ENCODE peak calls at places on chromosome 11, in nine cellular contexts. D is fibroblast of lung, G is OCI-LY7, O is kidney, T is fibroblast of the aortic adventitia, C is breast epithelium, B is GM12878, F is body of pancreas, V is adrenal gland. Y is an unnamed sample.

GRCh38 chr11:107563702-107564101 is 1.8 kb downstream of the ALKBH8 start:
- DNase-seq in V (peak), C (no peak), D (peak), G (peak), T (peak), F (peak), B (no peak), O (no peak), Y (peak)

GRCh38 chr11:44573333-44573732 is 7.9 kb downstream of the CD82 start:
- DNase-seq in T (no peak), G (no peak), V (no peak), D (no peak), C (no peak), B (no peak), O (no peak), F (no peak), Y (no peak)

GRCh38 chr11:134032031-134032430 is 36.8 kb upstream of the JAM3 start:
- DNase-seq in B (no peak), V (no peak), G (no peak), D (no peak), C (no peak), T (no peak), O (no peak), F (no peak), Y (no peak)

GRCh38 chr11:70466596-70466995 is 68.3 kb downstream of the CTTN start:
- DNase-seq in T (no peak), C (no peak), V (no peak), B (no peak), F (no peak), G (no peak), D (no peak), O (peak), Y (no peak)

GRCh38 chr11:46410021-46410420 is 18.4 kb upstream of the CHRM4 start:
- DNase-seq in B (no peak), C (no peak), D (peak), F (no peak), T (no peak), O (no peak), V (no peak), G (no peak), Y (no peak)

GRCh38 chr11:10407055-10407454 is 48.0 kb upstream of the AMPD3 start:
- DNase-seq in T (peak), D (no peak), G (no peak), V (no peak), C (no peak), B (no peak), O (no peak), F (no peak), Y (peak)

GRCh38 chr11:125110996-125111340 is 458 bp downstream of the TMEM218 start:
- DNase-seq in V (no peak), C (no peak), F (peak), D (no peak), B (no peak), G (peak), T (no peak), O (no peak), Y (peak)

GRCh38 chr11:116576523-116576922 is 196.3 kb downstream of the BUD13 start:
- DNase-seq in D (no peak), B (no peak), F (no peak), V (no peak), G (no peak), T (no peak), O (peak), C (no peak), Y (peak)

GRCh38 chr11:114090225-114090624 is 30.7 kb downstream of the ZBTB16 start:
- DNase-seq in O (no peak), C (no peak), F (no peak), T (no peak), V (no peak), D (no peak), B (no peak), G (no peak), Y (no peak)

DNA sequence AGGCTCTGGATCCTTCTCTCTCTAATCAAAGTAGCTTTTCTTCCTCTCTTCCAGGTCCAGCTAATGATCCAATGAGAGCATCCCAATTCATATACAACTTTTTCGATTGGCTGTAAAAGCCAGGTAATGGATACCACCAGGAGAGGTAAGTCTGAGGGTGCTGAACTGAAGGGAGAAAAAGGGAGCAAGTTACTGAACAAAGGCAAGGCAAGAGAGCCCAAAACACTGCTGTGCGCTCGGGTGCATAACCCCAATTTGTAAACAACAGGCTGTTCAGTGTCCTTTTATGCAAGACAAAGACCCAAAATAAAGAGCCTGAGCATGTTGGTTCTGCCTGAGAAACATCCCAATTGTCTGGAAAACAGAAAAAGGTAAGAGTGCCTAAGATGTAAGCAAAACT is 260.1 kb downstream of the DCDC1 start:
- DNase-seq in O (no peak), B (no peak), G (no peak), C (no peak), D (no peak), T (no peak), V (no peak), F (no peak), Y (no peak)
- H3K4me3 ChIP-seq in O (no peak), B (no peak), G (no peak), C (no peak), D (no peak), T (no peak), V (no peak), F (no peak), Y (no peak)

DNA sequence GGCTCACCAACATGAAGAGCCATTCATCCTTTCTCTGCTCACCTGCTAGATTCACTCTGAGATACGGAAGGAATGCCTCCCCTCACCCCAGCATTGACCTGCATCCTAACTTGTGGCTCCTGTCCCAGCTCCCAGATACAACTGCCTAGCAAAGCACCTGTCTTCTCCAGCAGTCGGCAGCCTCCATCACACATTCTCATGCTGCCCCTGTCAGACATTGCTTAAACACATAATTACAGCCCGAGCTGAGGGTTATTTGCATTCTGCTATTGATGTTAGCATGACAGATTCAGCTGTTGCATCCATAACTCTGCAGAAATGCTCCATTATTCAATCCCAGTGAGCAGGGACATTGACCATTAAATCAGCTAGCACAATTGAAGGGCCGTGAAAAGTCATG is 184.4 kb upstream of the NARS2 start:
- DNase-seq in D (peak), V (no peak), G (no peak), B (no peak), T (no peak), F (no peak), O (no peak), C (no peak), Y (no peak)
- TF ChIP-seq CTCF in D (peak), V (no peak), G (no peak), B (no peak), T (no peak), F (no peak), O (no peak), C (no peak), Y (no peak)

GRCh38 chr11:67267188-67268035 is 1.1 kb downstream of the GRK2 start:
- DNase-seq in G (peak), C (no peak), F (peak), O (peak), T (no peak), V (no peak), D (no peak), B (no peak), Y (no peak)

GRCh38 chr11:67270256-67271211 is 4.3 kb downstream of the GRK2 start:
- DNase-seq in B (no peak), T (no peak), D (no peak), O (peak), V (peak), C (no peak), F (peak), G (peak), Y (no peak)

GRCh38 chr11:67269401-67270255 is 3.4 kb downstream of the GRK2 start:
- DNase-seq in O (peak), C (no peak), T (no peak), B (no peak), D (no peak), V (peak), G (peak), F (peak), Y (no peak)

GRCh38 chr11:67268036-67268683 is 1.9 kb downstream of the GRK2 start:
- DNase-seq in B (peak), V (no peak), O (peak), G (peak), C (no peak), F (no peak), D (no peak), T (no peak), Y (no peak)

GRCh38 chr11:67268684-67269268 is 2.5 kb downstream of the GRK2 start:
- DNase-seq in B (no peak), V (no peak), D (no peak), G (no peak), T (no peak), O (peak), F (no peak), C (no peak), Y (no peak)
- H3K4me3 ChIP-seq in B (peak), V (no peak), D (peak), G (peak), T (no peak), O (no peak), F (no peak), C (peak), Y (no peak)

GRCh38 chr11:93020248-93021088 is 51.0 kb downstream of the MTNR1B start:
- DNase-seq in D (peak), F (no peak), T (peak), G (no peak), O (no peak), C (no peak), V (no peak), B (no peak), Y (peak)

GRCh38 chr11:93013646-93014045 is 44.2 kb downstream of the MTNR1B start:
- DNase-seq in B (no peak), T (no peak), F (no peak), C (no peak), V (no peak), D (no peak), O (no peak), G (no peak), Y (no peak)

GRCh38 chr11:93016595-93016994 is 47.1 kb downstream of the MTNR1B start:
- DNase-seq in O (no peak), C (no peak), G (no peak), T (no peak), B (no peak), D (no peak), F (no peak), V (no peak), Y (no peak)

GRCh38 chr11:93017821-93018690 is 48.6 kb downstream of the MTNR1B start:
- DNase-seq in F (no peak), D (peak), C (no peak), B (no peak), O (no peak), V (peak), T (peak), G (no peak), Y (peak)
- TF ChIP-seq CTCF in F (no peak), D (no peak), C (no peak), B (no peak), O (no peak), V (no peak), T (no peak), G (no peak), Y (no peak)

DNA sequence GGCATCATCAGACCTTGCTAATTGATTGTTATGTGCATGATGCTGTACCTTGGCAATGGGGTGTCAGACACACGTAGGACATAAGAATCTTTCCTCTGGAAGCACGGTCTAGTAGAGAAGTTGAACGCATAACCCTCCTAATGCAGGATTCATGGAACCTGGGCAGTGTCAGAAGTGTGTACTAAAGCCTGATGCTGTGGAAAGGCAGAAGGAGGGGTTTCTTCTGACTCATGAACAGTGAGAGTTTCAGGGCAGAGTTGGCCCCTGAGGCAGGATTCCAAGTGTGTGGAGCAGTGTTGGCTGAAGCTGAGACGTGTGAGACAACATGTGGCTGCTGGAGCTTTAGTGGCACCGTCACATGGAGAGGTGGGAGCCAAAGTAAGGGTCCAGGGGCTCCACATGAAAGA is 3.5 kb downstream of the PANX1 start:
- DNase-seq in F (no peak), T (peak), C (no peak), D (peak), G (no peak), B (no peak), V (no peak), O (no peak), Y (peak)
- H3K4me3 ChIP-seq in F (no peak), T (peak), C (no peak), D (peak), G (no peak), B (peak), V (no peak), O (no peak), Y (no peak)

GRCh38 chr11:25615076-25615475 is 716.9 kb upstream of the ANO3 start:
- DNase-seq in T (no peak), C (no peak), G (no peak), V (no peak), D (no peak), O (no peak), B (no peak), F (no peak), Y (no peak)

GRCh38 chr11:25613899-25614298 is 718.0 kb upstream of the ANO3 start:
- DNase-seq in T (no peak), D (no peak), B (no peak), F (no peak), G (no peak), V (no peak), C (no peak), O (no peak), Y (no peak)

GRCh38 chr11:25615841-25616240 is 716.1 kb upstream of the ANO3 start:
- DNase-seq in T (no peak), V (no peak), G (no peak), F (no peak), O (no peak), B (no peak), D (no peak), C (no peak), Y (no peak)

GRCh38 chr11:25612806-25613205 is 719.1 kb upstream of the ANO3 start:
- DNase-seq in T (no peak), D (no peak), V (no peak), C (no peak), F (no peak), G (no peak), O (no peak), B (no peak), Y (no peak)
- TF ChIP-seq CTCF in T (no peak), D (no peak), V (no peak), C (no peak), F (no peak), G (no peak), O (no peak), B (no peak), Y (no peak)

GRCh38 chr11:80197155-80197554 is 756.3 kb upstream of the TENM4 start:
- DNase-seq in G (no peak), V (no peak), B (no peak), T (no peak), F (no peak), C (no peak), D (no peak), O (no peak), Y (no peak)
- H3K4me3 ChIP-seq in G (no peak), V (no peak), B (no peak), T (no peak), F (no peak), C (no peak), D (no peak), O (no peak), Y (no peak)

Y was measured in AG10803.